ENCODE peak calls at places on chromosomes 5 and 9, in five cellular contexts. One of them, this sample, is unnamed.
A peak's percentile ranks its signal among the peaks of the same experiment; 100 is the strongest.

GRCh38 chr5:56148453-56148971 is 84.6 kb downstream of the ANKRD55 start:
- DNase-seq in activated T-helper 1 cell treated with Interleukin-2 at 50 U/mL for 16 hours: no peak
- DNase-seq in foreskin melanocyte: no peak
- DNase-seq in GM06990: peak; percentile 59
- DNase-seq in endothelial cell: no peak
- DNase-seq in this sample: no peak

GRCh38 chr5:31573494-31573893 is 41.4 kb downstream of the C5orf22 start:
- DNase-seq in activated T-helper 1 cell treated with Interleukin-2 at 50 U/mL for 16 hours: no peak
- DNase-seq in foreskin melanocyte: no peak
- DNase-seq in GM06990: no peak
- DNase-seq in endothelial cell: no peak
- DNase-seq in this sample: no peak

GRCh38 chr5:12246016-12246415 is 341.8 kb upstream of the CTNND2 start:
- DNase-seq in activated T-helper 1 cell treated with Interleukin-2 at 50 U/mL for 16 hours: no peak
- DNase-seq in foreskin melanocyte: no peak
- DNase-seq in GM06990: no peak
- DNase-seq in endothelial cell: no peak
- DNase-seq in this sample: no peak

GRCh38 chr9:89483592-89484474 is 14.1 kb downstream of the SEMA4D start:
- DNase-seq in activated T-helper 1 cell treated with Interleukin-2 at 50 U/mL for 16 hours: peak; percentile 59
- DNase-seq in foreskin melanocyte: no peak
- DNase-seq in GM06990: peak; percentile 71
- DNase-seq in endothelial cell: no peak
- DNase-seq in this sample: no peak

GRCh38 chr9:72356019-72356653 is 8.9 kb downstream of the ZFAND5 start:
- DNase-seq in activated T-helper 1 cell treated with Interleukin-2 at 50 U/mL for 16 hours: no peak
- DNase-seq in foreskin melanocyte: no peak
- DNase-seq in GM06990: no peak
- DNase-seq in endothelial cell: no peak
- DNase-seq in this sample: no peak

GRCh38 chr9:125428060-125428481 is 166.4 kb downstream of the GAPVD1 start:
- DNase-seq in activated T-helper 1 cell treated with Interleukin-2 at 50 U/mL for 16 hours: no peak
- DNase-seq in foreskin melanocyte: no peak
- DNase-seq in GM06990: peak; percentile 46
- DNase-seq in endothelial cell: no peak
- DNase-seq in this sample: no peak

GRCh38 chr5:169303119-169303515 is 2.2 kb upstream of the SLIT3 start:
- DNase-seq in activated T-helper 1 cell treated with Interleukin-2 at 50 U/mL for 16 hours: no peak
- DNase-seq in foreskin melanocyte: no peak
- DNase-seq in GM06990: no peak
- DNase-seq in endothelial cell: no peak
- DNase-seq in this sample: no peak

GRCh38 chr5:178940569-178941360 is at the start of gene ZNF454:
- DNase-seq in activated T-helper 1 cell treated with Interleukin-2 at 50 U/mL for 16 hours: no peak
- DNase-seq in foreskin melanocyte: peak; percentile 10
- DNase-seq in GM06990: no peak
- DNase-seq in endothelial cell: no peak
- DNase-seq in this sample: no peak

GRCh38 chr5:67066815-67067214 is 129.8 kb downstream of the CD180 start:
- DNase-seq in activated T-helper 1 cell treated with Interleukin-2 at 50 U/mL for 16 hours: no peak
- DNase-seq in foreskin melanocyte: peak; percentile 64
- DNase-seq in GM06990: no peak
- DNase-seq in endothelial cell: no peak
- DNase-seq in this sample: no peak